ENCODE peak calls at places on chromosomes 6 and 20, in ten cellular contexts. R is vagina; E is body of pancreas; D is CD4-positive, CD25-positive, alpha-beta regulatory T cell; P is cardiac muscle cell; U is psoas muscle; T is heart right ventricle; L is naive thymus-derived CD4-positive, alpha-beta T cell; Y is mammary epithelial cell; K is A549. Q is an unnamed sample.

GRCh38 chr6:21587925-21588811 is 5.4 kb upstream of the SOX4 start:
- DNase-seq in R (peak; percentile 89), E (peak; percentile 73), D (peak; percentile 34), P (peak; percentile 68), U (peak; percentile 51), T (peak; percentile 55), L (peak; percentile 15), Y (peak; percentile 67), K (peak; percentile 65), Q (peak; percentile 66)

GRCh38 chr6:27777614-27778355 is 134.4 kb downstream of the OR2B2 start:
- DNase-seq in R (no peak), E (no peak), D (no peak), P (no peak), U (no peak), T (no peak), L (no peak), Y (no peak), K (peak; percentile 45), Q (no peak)

GRCh38 chr20:278607-279571 is 11.7 kb downstream of the C20orf96 start:
- DNase-seq in R (peak; percentile 62), E (no peak), D (no peak), P (peak; percentile 52), U (peak; percentile 63), T (peak; percentile 47), L (no peak), Y (no peak), K (no peak), Q (no peak)

GRCh38 chr6:127483399-127484055 is 24.3 kb upstream of the KIAA0408 start:
- DNase-seq in R (no peak), E (no peak), D (no peak), P (no peak), U (no peak), T (no peak), L (no peak), Y (no peak), K (no peak), Q (peak; percentile 13)

GRCh38 chr20:15597306-15597705 is 975.9 kb downstream of the KIF16B start:
- DNase-seq in R (no peak), E (no peak), D (no peak), P (no peak), U (no peak), T (no peak), L (no peak), Y (no peak), K (peak; percentile 13), Q (no peak)

GRCh38 chr20:11387189-11387754 is 530.4 kb upstream of the BTBD3 start:
- DNase-seq in R (no peak), E (no peak), D (no peak), P (peak; percentile 57), U (no peak), T (no peak), L (no peak), Y (peak; percentile 97), K (peak; percentile 93), Q (no peak)

GRCh38 chr20:25389858-25390537 is 637 bp downstream of the ABHD12 start:
- DNase-seq in R (no peak), E (peak; percentile 68), D (peak; percentile 15), P (peak; percentile 17), U (peak; percentile 37), T (peak; percentile 50), L (peak; percentile 16), Y (no peak), K (no peak), Q (peak; percentile 54)

GRCh38 chr6:80001337-80001736 is 3.1 kb upstream of the TTK start:
- DNase-seq in R (no peak), E (no peak), D (no peak), P (no peak), U (no peak), T (no peak), L (no peak), Y (no peak), K (no peak), Q (no peak)

GRCh38 chr6:89536230-89536629 is 102.3 kb downstream of the LYRM2 start:
- DNase-seq in R (no peak), E (no peak), D (no peak), P (no peak), U (no peak), T (no peak), L (no peak), Y (no peak), K (no peak), Q (peak; percentile 44)

GRCh38 chr6:137928286-137928685 is 61.2 kb downstream of the TNFAIP3 start:
- DNase-seq in R (no peak), E (no peak), D (no peak), P (no peak), U (no peak), T (peak; percentile 10), L (no peak), Y (no peak), K (no peak), Q (no peak)

GRCh38 chr6:170371091-170371490 is 64.5 kb downstream of the FAM120B start:
- DNase-seq in R (no peak), E (no peak), D (no peak), P (no peak), U (no peak), T (no peak), L (no peak), Y (no peak), K (no peak), Q (no peak)

GRCh38 chr6:110422444-110422822 is 7.1 kb upstream of the DDO start:
- DNase-seq in R (no peak), E (no peak), D (no peak), P (peak; percentile 13), U (no peak), T (no peak), L (no peak), Y (no peak), K (no peak), Q (no peak)

GRCh38 chr6:88287696-88288095 is 121.5 kb upstream of the CNR1 start:
- DNase-seq in R (no peak), E (no peak), D (no peak), P (no peak), U (no peak), T (no peak), L (no peak), Y (no peak), K (no peak), Q (no peak)

GRCh38 chr6:13355043-13355945 is 27.0 kb upstream of the TBC1D7 start:
- DNase-seq in R (no peak), E (no peak), D (peak; percentile 20), P (peak; percentile 97), U (no peak), T (no peak), L (no peak), Y (peak; percentile 92), K (no peak), Q (peak; percentile 49)

GRCh38 chr20:64148581-64148980 is 15.7 kb upstream of the MYT1 start:
- DNase-seq in R (no peak), E (no peak), D (no peak), P (no peak), U (no peak), T (no peak), L (no peak), Y (no peak), K (no peak), Q (no peak)

GRCh38 chr6:15160812-15161211 is 85.1 kb upstream of the JARID2 start:
- DNase-seq in R (no peak), E (no peak), D (no peak), P (no peak), U (no peak), T (no peak), L (no peak), Y (no peak), K (no peak), Q (no peak)

GRCh38 chr6:15152720-15153119 is 93.1 kb upstream of the JARID2 start:
- DNase-seq in R (no peak), E (no peak), D (no peak), P (no peak), U (no peak), T (no peak), L (no peak), Y (no peak), K (no peak), Q (no peak)

GRCh38 chr6:15153191-15153590 is 92.7 kb upstream of the JARID2 start:
- DNase-seq in R (no peak), E (no peak), D (no peak), P (no peak), U (no peak), T (no peak), L (no peak), Y (no peak), K (no peak), Q (no peak)

GRCh38 chr6:15158821-15159619 is 86.8 kb upstream of the JARID2 start:
- DNase-seq in R (no peak), E (no peak), D (no peak), P (no peak), U (no peak), T (no peak), L (no peak), Y (no peak), K (no peak), Q (no peak)

DNA sequence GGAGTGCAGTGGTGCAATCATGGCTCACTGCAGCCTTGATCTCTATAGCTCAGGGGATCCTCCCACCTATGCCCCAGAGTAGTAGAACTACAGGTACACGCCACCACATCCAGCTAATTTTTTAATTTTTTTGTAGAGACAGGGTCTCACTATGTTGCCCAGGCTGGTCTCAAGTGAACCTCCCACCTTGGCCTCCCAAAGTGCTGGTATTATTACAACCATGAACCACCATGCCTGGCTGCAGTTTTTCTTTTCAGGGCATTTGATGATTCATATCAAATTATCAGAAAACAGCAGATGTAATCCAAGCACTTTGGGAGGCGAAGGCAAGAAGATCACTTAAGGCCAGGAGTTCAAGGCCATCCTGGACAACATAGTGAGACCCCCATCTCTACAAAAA is 88.4 kb upstream of the JARID2 start:
- DNase-seq in R (no peak), E (no peak), D (no peak), P (no peak), U (no peak), T (no peak), L (no peak), Y (no peak), K (no peak), Q (no peak)
- H3K27ac ChIP-seq in R (no peak overlapping the region), E (no peak overlapping the region), D (no peak overlapping the region), P (no peak overlapping the region), U (no peak overlapping the region), T (no peak overlapping the region), L (no peak overlapping the region), Y (no peak overlapping the region), K (no peak overlapping the region), Q (no peak overlapping the region)

GRCh38 chr6:148972481-148972880 is 225.7 kb downstream of the UST start:
- DNase-seq in R (peak; percentile 80), E (peak; percentile 87), D (peak; percentile 14), P (no peak), U (peak; percentile 55), T (no peak), L (no peak), Y (peak; percentile 64), K (peak; percentile 10), Q (peak; percentile 87)
- H3K4me1 ChIP-seq in R (no peaks in the 10 kb centered on the region), E (peaks cover 9% of the 10 kb centered on the region), D (no peaks in the 10 kb centered on the region), P (peaks cover 4% of the 10 kb centered on the region), U (no peaks in the 10 kb centered on the region), T (peaks cover 3% of the 10 kb centered on the region), L (no peaks in the 10 kb centered on the region), Y (peaks cover 3% of the 10 kb centered on the region), K (no peaks in the 10 kb centered on the region), Q (peaks cover 65% of the 10 kb centered on the region)

GRCh38 chr20:48531505-48531904 is 296.3 kb downstream of the PREX1 start:
- DNase-seq in R (no peak), E (no peak), D (no peak), P (no peak), U (no peak), T (no peak), L (no peak), Y (no peak), K (no peak), Q (no peak)
- H3K27ac ChIP-seq in R (no peak overlapping the region), E (no peak overlapping the region), D (no peak overlapping the region), P (no peak overlapping the region), U (no peak overlapping the region), T (no peak overlapping the region), L (no peak overlapping the region), Y (no peak overlapping the region), K (no peak overlapping the region), Q (no peak overlapping the region)

GRCh38 chr20:62888910-62889309 is 27.3 kb upstream of the TCFL5 start:
- DNase-seq in R (no peak), E (no peak), D (no peak), P (no peak), U (no peak), T (no peak), L (no peak), Y (no peak), K (no peak), Q (no peak)
- H3K4me1 ChIP-seq in R (no peaks in the 10 kb centered on the region), E (peaks cover 10% of the 10 kb centered on the region), D (peaks cover 3% of the 10 kb centered on the region), P (no peaks in the 10 kb centered on the region), U (no peaks in the 10 kb centered on the region), T (no peaks in the 10 kb centered on the region), L (peaks cover 32% of the 10 kb centered on the region), Y (no peaks in the 10 kb centered on the region), K (no peaks in the 10 kb centered on the region), Q (peaks cover 37% of the 10 kb centered on the region)

Q was measured in SJCRH30.